ENCODE peak calls at places on chromosomes 2 and 18, in eight cellular contexts. T is OCI-LY7, H is GM20000, R is BJ, I is lower lobe of right lung, A is IMR-90, Q is epithelial cell of esophagus, D is AG04450. N is an unnamed sample.

GRCh38 chr18:47151457-47151856 is 1.2 kb upstream of the HDHD2 start:
- DNase-seq in T (no peak), H (no peak), R (no peak), I (no peak), A (no peak), Q (no peak), D (no peak), N (no peak)

GRCh38 chr2:21740529-21740928 is 616.8 kb downstream of the TDRD15 start:
- DNase-seq in T (no peak), H (no peak), R (no peak), I (no peak), A (peak; percentile 45), Q (no peak), D (no peak), N (no peak)

GRCh38 chr2:37415128-37415817 is 70.8 kb downstream of the QPCT start:
- DNase-seq in T (no peak), H (peak; percentile 28), R (no peak), I (no peak), A (peak; percentile 54), Q (peak; percentile 37), D (no peak), N (no peak)

GRCh38 chr2:128776461-128776971 is 457.8 kb upstream of the HS6ST1 start:
- DNase-seq in T (no peak), H (no peak), R (no peak), I (no peak), A (no peak), Q (no peak), D (no peak), N (no peak)

GRCh38 chr18:3060667-3061580 is 48.0 kb upstream of the LPIN2 start:
- DNase-seq in T (peak; percentile 29), H (peak; percentile 41), R (no peak), I (no peak), A (no peak), Q (no peak), D (no peak), N (no peak)

GRCh38 chr2:47373747-47374146 is 29.2 kb upstream of the MSH2 start:
- DNase-seq in T (peak; percentile 27), H (no peak), R (no peak), I (no peak), A (no peak), Q (peak; percentile 17), D (no peak), N (no peak)

GRCh38 chr2:75292826-75293225 is 93.5 kb upstream of the TACR1 start:
- DNase-seq in T (no peak), H (no peak), R (no peak), I (no peak), A (peak; percentile 83), Q (peak; percentile 79), D (no peak), N (no peak)

GRCh38 chr2:240820014-240820606 is at the start of gene KIF1A:
- DNase-seq in T (no peak), H (no peak), R (no peak), I (no peak), A (no peak), Q (no peak), D (no peak), N (no peak)

GRCh38 chr18:68740966-68741365 is 26.1 kb upstream of the TMX3 start:
- DNase-seq in T (no peak), H (no peak), R (no peak), I (no peak), A (peak; percentile 7), Q (no peak), D (no peak), N (no peak)

GRCh38 chr2:165018207-165018606 is 62.9 kb upstream of the SLC38A11 start:
- DNase-seq in T (peak; percentile 4), H (no peak), R (no peak), I (no peak), A (peak; percentile 1), Q (no peak), D (no peak), N (no peak)

GRCh38 chr2:200040831-200041230 is 85.4 kb downstream of the MAIP1 start:
- DNase-seq in T (no peak), H (no peak), R (no peak), I (no peak), A (peak; percentile 85), Q (no peak), D (no peak), N (no peak)

GRCh38 chr2:230981704-230982103 is 14.2 kb upstream of the SPATA3 start:
- DNase-seq in T (no peak), H (no peak), R (no peak), I (no peak), A (no peak), Q (no peak), D (no peak), N (no peak)

GRCh38 chr2:119178811-119179601 is 20.5 kb upstream of the C1QL2 start:
- DNase-seq in T (no peak), H (no peak), R (no peak), I (no peak), A (no peak), Q (peak; percentile 58), D (no peak), N (no peak)

GRCh38 chr2:238881353-238882082 is 33.6 kb downstream of the TWIST2 start:
- DNase-seq in T (no peak), H (no peak), R (no peak), I (no peak), A (no peak), Q (no peak), D (no peak), N (no peak)

GRCh38 chr2:151071382-151071781 is 190.3 kb downstream of the RBM43 start:
- DNase-seq in T (no peak), H (no peak), R (no peak), I (no peak), A (peak; percentile 67), Q (peak; percentile 60), D (no peak), N (no peak)

GRCh38 chr2:48414980-48415764 is 114.8 kb upstream of the STON1 start:
- DNase-seq in T (no peak), H (no peak), R (no peak), I (peak; percentile 62), A (no peak), Q (no peak), D (peak; percentile 1), N (peak; percentile 8)

DNA sequence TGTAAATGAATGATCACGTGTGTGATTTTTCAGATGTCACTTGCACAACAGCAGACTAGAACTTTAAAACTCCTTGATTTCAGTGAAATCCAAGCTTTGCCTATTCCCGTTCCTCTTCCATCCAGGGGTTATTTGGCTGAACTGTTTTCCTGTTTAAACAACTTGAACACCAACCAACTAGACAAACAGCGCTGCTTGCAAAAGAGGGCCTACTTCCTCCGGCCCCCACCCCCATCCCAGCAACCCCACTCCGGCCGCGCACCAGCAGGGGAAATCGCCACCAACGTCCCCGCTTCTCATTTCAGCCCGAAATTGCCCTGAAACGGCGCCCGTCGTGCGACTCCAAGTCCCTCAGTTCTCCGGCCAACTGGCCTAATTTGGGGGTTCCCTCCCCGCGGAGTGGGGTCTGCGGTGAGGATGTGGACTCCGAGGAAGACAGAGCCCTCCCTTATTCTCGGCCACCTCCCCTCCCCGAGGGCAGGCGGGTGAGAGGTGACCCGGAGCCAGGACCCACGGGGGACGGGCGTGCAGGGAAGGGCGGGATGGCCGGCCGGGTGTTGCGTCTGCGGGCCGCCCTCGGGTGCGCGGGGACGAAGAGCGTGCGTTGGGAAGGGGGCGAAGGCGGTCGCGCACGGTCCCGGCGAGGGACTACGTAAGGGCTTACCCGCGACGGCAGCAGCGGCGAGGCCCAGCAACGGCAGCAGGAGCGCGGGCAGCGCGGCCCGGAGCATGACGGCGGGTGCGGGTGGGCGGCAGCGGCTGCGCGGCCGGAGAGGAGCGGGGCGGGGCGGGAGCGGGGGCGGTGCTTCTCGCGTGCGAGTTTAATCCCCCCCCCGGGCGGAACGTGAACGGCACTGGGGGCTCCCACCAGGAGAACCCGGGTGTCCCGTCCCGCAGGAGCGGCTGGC is at the start of gene CD302:
- DNase-seq in T (no peak), H (peak; percentile 83), R (no peak), I (peak; percentile 89), A (peak; percentile 45), Q (peak; percentile 41), D (no peak), N (no peak)
- TF ChIP-seq CTCF in T (no peak), H (no peak), R (no peak), I (no peak), A (no peak), Q (no peak), D (no peak), N (no peak)

GRCh38 chr2:90209806-90210205 is 1518.3 kb downstream of the RPIA start:
- DNase-seq in T (peak; percentile 81), H (no peak), R (no peak), I (no peak), A (no peak), Q (no peak), D (no peak), N (no peak)

GRCh38 chr2:90209009-90209408 is 1517.5 kb downstream of the RPIA start:
- DNase-seq in T (no peak), H (no peak), R (no peak), I (no peak), A (no peak), Q (no peak), D (no peak), N (no peak)

GRCh38 chr2:90207454-90208058 is 1516.1 kb downstream of the RPIA start:
- DNase-seq in T (peak; percentile 86), H (peak; percentile 8), R (no peak), I (no peak), A (no peak), Q (peak; percentile 1), D (no peak), N (no peak)
- TF ChIP-seq CTCF in T (peak; percentile 85), H (peak; percentile 15), R (peak; percentile 13), I (peak; percentile 38), A (no peak), Q (no peak), D (no peak), N (peak; percentile 30)

DNA sequence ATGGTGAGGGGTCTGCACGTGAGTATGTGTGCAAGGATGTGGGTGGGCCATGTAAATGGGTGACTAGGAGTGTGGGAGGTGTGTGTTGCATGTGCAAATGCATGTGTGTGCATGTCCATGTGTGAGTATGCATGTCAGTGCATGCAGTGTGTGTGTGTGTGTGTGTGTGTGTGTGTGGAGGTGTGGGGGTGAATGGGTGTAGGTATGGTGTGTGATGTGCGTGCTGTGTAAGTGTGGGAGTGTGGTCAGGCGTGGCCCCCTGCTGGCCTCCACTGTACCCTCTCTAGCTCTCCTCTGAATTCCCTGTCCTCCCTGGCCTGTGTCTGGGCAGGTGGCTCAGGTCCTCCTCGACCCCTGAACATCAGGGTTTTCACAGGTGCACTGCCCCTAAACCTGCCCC is 230.3 kb downstream of the CELF4 start:
- DNase-seq in T (no peak), H (no peak), R (no peak), I (no peak), A (no peak), Q (no peak), D (no peak), N (no peak)
- TF ChIP-seq CTCF in T (no peak), H (no peak), R (peak; percentile 19), I (no peak), A (peak; percentile 13), Q (peak; percentile 5), D (peak; percentile 29), N (peak; percentile 40)

DNA sequence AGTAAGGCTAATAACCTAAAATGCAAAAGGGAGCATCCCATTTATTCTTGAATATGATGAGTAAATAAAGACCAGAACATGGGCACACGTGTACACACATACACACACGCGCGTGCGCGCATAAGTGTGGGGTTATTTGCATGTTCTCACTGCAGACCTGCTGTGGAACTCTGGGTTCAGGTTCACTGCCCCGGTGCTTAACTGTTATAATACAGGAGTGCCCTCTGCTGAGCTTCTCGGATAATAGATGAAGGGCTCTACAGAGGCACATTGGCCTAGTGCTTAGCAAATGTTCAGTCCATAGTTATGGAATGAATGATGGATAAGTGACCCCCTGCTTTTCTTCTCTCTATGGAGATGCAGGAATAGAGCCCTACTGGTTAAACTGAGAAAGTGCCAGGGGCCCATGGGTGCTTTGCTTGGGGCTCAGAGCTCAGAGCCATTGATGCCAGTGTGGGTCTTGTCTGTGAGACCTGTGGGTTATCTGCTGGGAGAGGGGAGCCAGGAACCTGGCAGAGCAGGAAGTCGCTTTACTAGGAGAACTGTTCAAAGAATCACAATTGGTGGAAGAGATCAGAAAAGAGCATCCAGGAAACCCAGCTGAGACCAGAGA is 3.6 kb upstream of the ARL4C start:
- DNase-seq in T (peak; percentile 92), H (peak; percentile 70), R (no peak), I (peak; percentile 74), A (peak; percentile 65), Q (peak; percentile 69), D (no peak), N (no peak)
- TF ChIP-seq CTCF in T (peak; percentile 95), H (peak; percentile 24), R (peak; percentile 65), I (peak; percentile 67), A (peak; percentile 75), Q (peak; percentile 65), D (peak; percentile 64), N (peak; percentile 59)

N was measured in AG09319.